ENCODE peak calls at places on chromosome 7, in six cellular contexts. B is H1, F is HepG2, U is SK-N-SH, P is GM12878, E is K562. Q is an unnamed sample.

GRCh38 chr7:101594790-101595189 is 34.3 kb downstream of the MYL10 start:
- DNase-seq in B (no peak), F (no peak), E (no peak), P (no peak), U (no peak), Q (no peak)

GRCh38 chr7:831596-832291 is 532 bp upstream of the SUN1 start:
- DNase-seq in P (peak; percentile 64), U (no peak), E (peak; percentile 71), F (peak; percentile 35), B (no peak), Q (peak; percentile 31)

GRCh38 chr7:78578701-78579100 is 780.1 kb downstream of the PHTF2 start:
- DNase-seq in U (no peak), F (no peak), B (no peak), P (no peak), E (no peak), Q (no peak)

GRCh38 chr7:48511021-48511579 is 339.8 kb downstream of the ABCA13 start:
- DNase-seq in F (no peak), B (no peak), P (no peak), E (no peak), U (no peak), Q (no peak)

GRCh38 chr7:70114854-70115253 is 516.6 kb downstream of the AUTS2 start:
- DNase-seq in E (no peak), B (no peak), F (no peak), P (no peak), U (no peak), Q (no peak)

GRCh38 chr7:26127411-26127810 is 24.6 kb upstream of the NFE2L3 start:
- DNase-seq in B (no peak), F (no peak), P (peak; percentile 24), U (no peak), E (no peak), Q (no peak)

GRCh38 chr7:55486991-55487390 is 85.3 kb downstream of the VOPP1 start:
- DNase-seq in F (no peak), P (no peak), U (no peak), E (no peak), B (no peak), Q (no peak)

GRCh38 chr7:98329100-98329871 is 47.8 kb downstream of the BRI3 start:
- DNase-seq in P (no peak), U (no peak), F (no peak), B (no peak), E (no peak), Q (no peak)

GRCh38 chr7:134879815-134880475 is 100.5 kb downstream of the CALD1 start:
- DNase-seq in U (no peak), P (no peak), E (no peak), B (no peak), F (no peak), Q (no peak)

GRCh38 chr7:153061913-153062528 is 302.5 kb downstream of the ACTR3B start:
- DNase-seq in E (peak; percentile 41), P (no peak), F (peak; percentile 3), B (peak; percentile 81), U (no peak), Q (no peak)

GRCh38 chr7:27183682-27184341 is 1.2 kb downstream of the HOXA11 start:
- DNase-seq in F (no peak), U (peak; percentile 75), P (no peak), E (no peak), B (peak; percentile 49), Q (no peak)

GRCh38 chr7:50331564-50332208 is 27.2 kb downstream of the IKZF1 start:
- DNase-seq in B (no peak), E (no peak), P (peak; percentile 79), U (no peak), F (no peak), Q (no peak)

GRCh38 chr7:94510582-94511456 is 1.2 kb downstream of the CASD1 start:
- DNase-seq in B (no peak), F (peak; percentile 31), P (no peak), U (peak; percentile 27), E (no peak), Q (no peak)

GRCh38 chr7:128835790-128836641 is 5.8 kb downstream of the FLNC start:
- DNase-seq in E (no peak), U (no peak), B (no peak), F (no peak), P (no peak), Q (no peak)

DNA sequence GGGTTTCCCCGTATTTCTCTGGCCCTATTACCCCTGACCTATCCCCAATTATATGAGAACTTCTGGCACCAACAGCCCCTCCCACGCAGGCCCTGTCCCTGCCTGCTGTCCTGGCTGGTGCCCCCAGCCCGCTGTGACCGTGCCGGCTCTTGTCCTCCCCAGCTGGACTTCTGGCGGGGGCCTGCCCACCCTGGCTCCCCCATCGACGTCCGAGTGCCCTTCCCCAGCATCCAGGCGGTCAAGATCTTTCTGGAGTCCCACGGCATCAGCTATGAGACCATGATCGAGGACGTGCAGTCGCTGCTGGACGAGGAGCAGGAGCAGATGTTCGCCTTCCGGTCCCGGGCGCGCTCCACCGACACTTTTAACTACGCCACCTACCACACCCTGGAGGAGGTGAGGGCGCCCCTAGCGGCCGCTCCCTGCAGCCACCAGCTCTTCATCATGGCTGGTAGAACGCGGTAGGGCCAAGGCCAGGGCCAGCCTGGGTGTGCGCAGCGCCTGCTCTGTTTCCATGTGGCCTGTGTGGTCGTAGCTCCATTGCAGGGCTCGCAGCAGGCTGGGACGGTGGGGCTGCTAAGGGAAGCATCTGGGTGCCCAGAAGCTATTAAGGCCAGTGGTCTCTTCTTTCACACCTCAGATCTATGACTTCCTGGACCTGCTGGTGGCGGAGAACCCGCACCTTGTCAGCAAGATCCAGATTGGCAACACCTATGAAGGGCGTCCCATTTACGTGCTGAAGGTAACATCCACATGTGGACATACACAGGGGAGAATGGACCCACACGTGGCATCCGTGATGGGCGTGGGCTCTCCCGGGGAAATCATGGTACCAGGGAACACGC is 1.4 kb downstream of the CPA1 start:
- DNase-seq in F (no peak), E (peak; percentile 62), B (peak; percentile 83), U (no peak), P (no peak), Q (no peak)
- TF ChIP-seq CTCF in F (peak; percentile 31), E (peak; percentile 88), B (peak; percentile 75), U (peak; percentile 11), P (no peak), Q (no peak)

GRCh38 chr7:73544678-73545077 is 12.8 kb downstream of the BCL7B start:
- DNase-seq in E (no peak), U (no peak), F (no peak), B (no peak), P (no peak), Q (no peak)

GRCh38 chr7:73541722-73542121 is 15.8 kb downstream of the BCL7B start:
- DNase-seq in E (no peak), P (no peak), B (no peak), U (peak; percentile 9), F (no peak), Q (no peak)

GRCh38 chr7:73537051-73537450 is 15.0 kb upstream of the BAZ1B start:
- DNase-seq in E (no peak), F (no peak), P (no peak), B (no peak), U (no peak), Q (no peak)

GRCh38 chr7:73536479-73536878 is 14.4 kb upstream of the BAZ1B start:
- DNase-seq in U (no peak), P (no peak), B (no peak), E (no peak), F (no peak), Q (no peak)

DNA sequence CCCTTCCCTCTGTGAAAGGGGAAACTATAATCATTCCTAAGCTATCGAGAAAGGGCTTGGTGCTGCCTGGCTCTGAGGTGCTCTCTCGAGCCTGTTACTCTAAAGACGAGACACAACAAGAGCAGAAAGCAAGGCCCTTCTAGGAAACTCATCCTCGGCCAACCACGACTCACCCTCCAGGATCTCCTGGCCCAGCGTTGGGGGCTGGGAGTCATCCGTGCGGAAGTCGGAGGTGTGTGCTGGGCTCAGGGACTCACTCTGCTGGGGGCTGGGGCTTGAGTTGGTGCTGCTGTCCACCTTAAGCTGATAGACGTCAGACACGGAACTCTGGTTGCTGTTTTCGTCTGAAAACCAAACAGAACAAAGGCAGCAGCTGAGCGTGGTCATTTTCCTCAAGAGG is 17.6 kb upstream of the BAZ1B start:
- DNase-seq in E (no peak), U (peak; percentile 13), P (no peak), F (no peak), B (no peak), Q (no peak)
- TF ChIP-seq GABPA in E (no peak), U (no peak), P (no peak), F (no peak), B (no peak), Q (no peak)

GRCh38 chr7:121739465-121739864 is 133.5 kb upstream of the PTPRZ1 start:
- DNase-seq in B (no peak), U (no peak), P (no peak), E (no peak), F (no peak), Q (no peak)

GRCh38 chr7:121744319-121744718 is 128.6 kb upstream of the PTPRZ1 start:
- DNase-seq in F (no peak), B (no peak), E (no peak), U (no peak), P (no peak), Q (no peak)

GRCh38 chr7:121744877-121745276 is 128.1 kb upstream of the PTPRZ1 start:
- DNase-seq in F (no peak), U (no peak), E (no peak), P (no peak), B (no peak), Q (no peak)

GRCh38 chr7:121745856-121746255 is 127.1 kb upstream of the PTPRZ1 start:
- DNase-seq in U (no peak), E (no peak), B (no peak), P (no peak), F (no peak), Q (no peak)

DNA sequence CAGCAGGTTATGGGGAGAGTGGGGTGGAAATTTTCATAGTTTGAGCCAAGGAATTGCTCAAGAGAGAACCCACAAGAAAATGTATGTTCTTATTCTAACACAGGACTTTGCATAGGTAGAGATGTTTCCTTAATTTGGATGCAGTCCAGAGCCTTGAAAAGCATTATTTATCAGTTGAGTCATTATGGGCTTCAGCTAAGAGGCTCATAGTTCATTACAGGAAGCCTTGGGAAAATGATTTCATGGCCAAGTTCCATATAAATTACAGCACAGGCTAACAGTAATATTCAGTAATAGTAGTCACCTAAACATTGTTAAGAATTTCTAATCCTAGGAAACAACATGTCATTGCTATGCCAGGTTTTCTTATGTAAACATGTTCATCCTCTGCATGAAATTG is 131.1 kb upstream of the PTPRZ1 start:
- DNase-seq in E (no peak), F (no peak), B (no peak), P (no peak), U (no peak), Q (no peak)
- H3K27ac ChIP-seq in E (no peak overlapping the region), F (no peak overlapping the region), B (no peak overlapping the region), P (no peak overlapping the region), U (no peak overlapping the region), Q (no peak overlapping the region)

GRCh38 chr7:151005566-151005965 is 14.7 kb downstream of the NOS3 start:
- DNase-seq in E (no peak), B (no peak), U (no peak), P (no peak), F (no peak), Q (no peak)
- TF ChIP-seq CTCF in E (no peak), B (no peak), U (no peak), P (no peak), F (no peak), Q (no peak)

GRCh38 chr7:51356849-51357516 is 40.4 kb upstream of the COBL start:
- DNase-seq in B (no peak), P (no peak), F (peak; percentile 54), E (no peak), U (no peak), Q (no peak)
- TF ChIP-seq GABPA in B (no peak), P (no peak), F (no peak), E (no peak), U (no peak), Q (no peak)

Q was measured in HL-60.